ENCODE peak calls at places on chromosomes 5 and 9, in eight cellular contexts. W, O, Y, I, K, F, Z and T are unnamed samples.

GRCh38 chr5:67809589-67809988 is 406.0 kb upstream of the PIK3R1 start:
- DNase-seq in W (no peak), O (no peak), Y (no peak), I (peak), K (no peak), F (peak), Z (no peak), T (no peak)

GRCh38 chr5:110817437-110817836 is 78.6 kb downstream of the SLC25A46 start:
- DNase-seq in W (peak), O (no peak), Y (no peak), I (no peak), K (no peak), F (peak), Z (no peak), T (peak)

GRCh38 chr5:179227578-179228311 is 117.5 kb downstream of the ADAMTS2 start:
- DNase-seq in W (peak), O (no peak), Y (no peak), I (no peak), K (no peak), F (no peak), Z (peak), T (peak)

GRCh38 chr5:107372723-107373487 is 297.8 kb downstream of the EFNA5 start:
- DNase-seq in W (peak), O (no peak), Y (no peak), I (no peak), K (no peak), F (peak), Z (no peak), T (peak)

GRCh38 chr9:3804148-3804547 is 278.3 kb upstream of the RFX3 start:
- DNase-seq in W (peak), O (no peak), Y (no peak), I (no peak), K (no peak), F (no peak), Z (no peak), T (peak)

GRCh38 chr9:99253134-99253533 is 31.1 kb downstream of the SEC61B start:
- DNase-seq in W (no peak), O (no peak), Y (no peak), I (no peak), K (no peak), F (no peak), Z (no peak), T (no peak)

GRCh38 chr9:4080889-4081548 is 218.8 kb downstream of the GLIS3 start:
- DNase-seq in W (no peak), O (no peak), Y (no peak), I (no peak), K (no peak), F (no peak), Z (no peak), T (no peak)

GRCh38 chr5:80656425-80656824 is 1.6 kb upstream of the DHFR start:
- DNase-seq in W (no peak), O (no peak), Y (no peak), I (no peak), K (no peak), F (no peak), Z (no peak), T (no peak)

GRCh38 chr9:4366649-4367330 is 66.9 kb upstream of the GLIS3 start:
- DNase-seq in W (peak), O (no peak), Y (no peak), I (peak), K (peak), F (peak), Z (no peak), T (peak)

GRCh38 chr5:57066921-57067914 is 106.6 kb upstream of the GPBP1 start:
- DNase-seq in W (no peak), O (no peak), Y (no peak), I (no peak), K (no peak), F (peak), Z (no peak), T (peak)

GRCh38 chr5:9241459-9241858 is 304.4 kb downstream of the SEMA5A start:
- DNase-seq in W (no peak), O (no peak), Y (no peak), I (no peak), K (no peak), F (no peak), Z (no peak), T (no peak)

GRCh38 chr5:132054697-132055440 is 5.6 kb upstream of the IL3 start:
- DNase-seq in W (no peak), O (no peak), Y (no peak), I (no peak), K (no peak), F (no peak), Z (no peak), T (no peak)

GRCh38 chr5:31106259-31106658 is 87.2 kb upstream of the CDH6 start:
- DNase-seq in W (no peak), O (no peak), Y (no peak), I (no peak), K (no peak), F (peak), Z (no peak), T (no peak)

GRCh38 chr5:167821096-167821590 is 470.3 kb upstream of the WWC1 start:
- DNase-seq in W (peak), O (no peak), Y (no peak), I (no peak), K (no peak), F (peak), Z (no peak), T (no peak)

GRCh38 chr5:138305797-138306196 is 25.8 kb downstream of the CDC25C start:
- DNase-seq in W (no peak), O (no peak), Y (no peak), I (no peak), K (peak), F (no peak), Z (no peak), T (no peak)

GRCh38 chr9:26954050-26954508 is 2.1 kb upstream of the IFT74 start:
- DNase-seq in W (no peak), O (no peak), Y (no peak), I (no peak), K (no peak), F (no peak), Z (no peak), T (peak)

GRCh38 chr9:121871431-121872025 is 220.1 kb downstream of the DAB2IP start:
- DNase-seq in W (no peak), O (no peak), Y (no peak), I (no peak), K (no peak), F (peak), Z (peak), T (no peak)

GRCh38 chr5:42423285-42424152 is at the start of gene GHR:
- DNase-seq in W (peak), O (peak), Y (peak), I (peak), K (peak), F (peak), Z (peak), T (peak)

GRCh38 chr9:113381909-113382411 is 5.2 kb upstream of the HDHD3 start:
- DNase-seq in W (no peak), O (peak), Y (no peak), I (peak), K (peak), F (no peak), Z (no peak), T (no peak)

GRCh38 chr5:75630875-75631274 is 19.6 kb downstream of the ANKDD1B start:
- DNase-seq in W (no peak), O (no peak), Y (no peak), I (no peak), K (no peak), F (no peak), Z (no peak), T (no peak)

GRCh38 chr5:175694371-175695160 is 36.7 kb downstream of the HRH2 start:
- DNase-seq in W (no peak), O (no peak), Y (no peak), I (no peak), K (no peak), F (no peak), Z (no peak), T (no peak)

GRCh38 chr5:57072218-57072892 is 101.5 kb upstream of the GPBP1 start:
- DNase-seq in W (no peak), O (no peak), Y (no peak), I (no peak), K (no peak), F (no peak), Z (no peak), T (no peak)

GRCh38 chr9:22395585-22396205 is 50.9 kb upstream of the DMRTA1 start:
- DNase-seq in W (no peak), O (no peak), Y (no peak), I (peak), K (no peak), F (peak), Z (no peak), T (peak)

GRCh38 chr9:76456202-76456926 is 2.6 kb upstream of the GCNT1 start:
- DNase-seq in W (peak), O (no peak), Y (no peak), I (peak), K (peak), F (peak), Z (no peak), T (peak)

GRCh38 chr9:37191403-37192089 is 71.2 kb downstream of the ZCCHC7 start:
- DNase-seq in W (no peak), O (no peak), Y (no peak), I (no peak), K (no peak), F (no peak), Z (no peak), T (no peak)

GRCh38 chr5:159773062-159773924 is 143.0 kb upstream of the ADRA1B start:
- DNase-seq in W (peak), O (peak), Y (no peak), I (peak), K (peak), F (peak), Z (peak), T (peak)

GRCh38 chr9:18346761-18347160 is 127.2 kb upstream of the ADAMTSL1 start:
- DNase-seq in W (no peak), O (no peak), Y (no peak), I (no peak), K (no peak), F (no peak), Z (no peak), T (no peak)

GRCh38 chr9:98775831-98776441 is 20.4 kb downstream of the ANKS6 start:
- DNase-seq in W (peak), O (no peak), Y (peak), I (no peak), K (no peak), F (peak), Z (no peak), T (peak)

GRCh38 chr5:138035605-138036537 is 3.0 kb upstream of the FAM13B start:
- DNase-seq in W (peak), O (peak), Y (peak), I (peak), K (peak), F (peak), Z (peak), T (peak)

GRCh38 chr9:96009223-96009602 is 133.7 kb downstream of the ERCC6L2 start:
- DNase-seq in W (no peak), O (no peak), Y (no peak), I (no peak), K (no peak), F (no peak), Z (no peak), T (no peak)

GRCh38 chr5:122259995-122260394 is 52.0 kb upstream of the SNCAIP start:
- DNase-seq in W (peak), O (no peak), Y (peak), I (no peak), K (no peak), F (peak), Z (no peak), T (peak)

GRCh38 chr5:126031989-126032716 is 391.1 kb upstream of the GRAMD2B start:
- DNase-seq in W (peak), O (no peak), Y (no peak), I (no peak), K (peak), F (peak), Z (no peak), T (peak)

GRCh38 chr5:62937661-62938558 is 359.3 kb downstream of the LRRC70 start:
- DNase-seq in W (peak), O (peak), Y (no peak), I (no peak), K (no peak), F (peak), Z (no peak), T (peak)

GRCh38 chr5:114391321-114391720 is 29.5 kb downstream of the KCNN2 start:
- DNase-seq in W (peak), O (no peak), Y (no peak), I (no peak), K (no peak), F (peak), Z (no peak), T (no peak)

GRCh38 chr5:76641514-76642120 is 18.4 kb upstream of the F2RL2 start:
- DNase-seq in W (peak), O (peak), Y (no peak), I (peak), K (peak), F (peak), Z (no peak), T (peak)

GRCh38 chr5:72234898-72235297 is 85.1 kb downstream of the MRPS27 start:
- DNase-seq in W (no peak), O (no peak), Y (no peak), I (no peak), K (no peak), F (no peak), Z (no peak), T (no peak)

GRCh38 chr9:93683331-93684134 is 107.1 kb downstream of the PHF2 start:
- DNase-seq in W (no peak), O (peak), Y (no peak), I (no peak), K (peak), F (no peak), Z (no peak), T (no peak)

GRCh38 chr9:136316896-136317676 is 10.3 kb upstream of the GPSM1 start:
- DNase-seq in W (no peak), O (no peak), Y (no peak), I (no peak), K (no peak), F (no peak), Z (no peak), T (no peak)

GRCh38 chr9:136316271-136316751 is 11.0 kb upstream of the GPSM1 start:
- DNase-seq in W (no peak), O (no peak), Y (no peak), I (no peak), K (no peak), F (no peak), Z (no peak), T (no peak)

GRCh38 chr9:136317695-136318094 is 9.6 kb upstream of the GPSM1 start:
- DNase-seq in W (no peak), O (no peak), Y (no peak), I (no peak), K (no peak), F (no peak), Z (no peak), T (no peak)

GRCh38 chr9:136318111-136318768 is 9.1 kb upstream of the GPSM1 start:
- DNase-seq in W (no peak), O (no peak), Y (no peak), I (no peak), K (no peak), F (no peak), Z (no peak), T (no peak)

GRCh38 chr9:136318769-136319241 is 8.5 kb upstream of the GPSM1 start:
- DNase-seq in W (no peak), O (no peak), Y (no peak), I (no peak), K (no peak), F (no peak), Z (no peak), T (no peak)
- TF ChIP-seq CTCF in W (no peak), O (no peak), Y (no peak), I (no peak), K (no peak), F (no peak), Z (no peak), T (no peak)

DNA sequence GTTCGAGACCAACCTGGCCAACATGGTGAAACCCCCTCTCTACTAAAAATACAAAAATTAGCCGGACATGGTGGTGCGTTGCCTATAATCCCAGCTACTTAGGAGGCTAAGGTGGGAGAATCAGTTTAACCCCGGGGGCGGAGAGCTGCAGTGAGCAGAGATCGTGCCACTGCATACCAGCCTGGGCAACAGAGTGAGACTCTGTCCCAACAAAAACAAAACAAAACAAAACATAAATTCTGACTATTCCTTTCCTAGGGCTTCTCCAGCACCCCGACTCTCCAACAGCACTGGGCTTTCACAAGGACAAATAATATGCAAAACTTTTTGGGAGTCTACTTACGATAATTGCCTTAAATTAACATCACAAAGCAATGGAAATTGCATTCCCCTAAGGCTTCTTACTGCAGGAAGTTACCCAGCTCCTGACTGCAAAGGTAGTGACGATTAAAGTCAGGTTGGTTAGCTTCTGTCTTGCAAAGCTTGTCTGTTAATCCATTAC is 15.9 kb upstream of the CDKN2AIPNL start:
- DNase-seq in W (no peak), O (no peak), Y (no peak), I (no peak), K (no peak), F (no peak), Z (no peak), T (no peak)
- H3K4me3 ChIP-seq in W (no peak), O (no peak), Y (no peak), I (no peak), K (no peak), F (no peak), Z (no peak), T (no peak)

DNA sequence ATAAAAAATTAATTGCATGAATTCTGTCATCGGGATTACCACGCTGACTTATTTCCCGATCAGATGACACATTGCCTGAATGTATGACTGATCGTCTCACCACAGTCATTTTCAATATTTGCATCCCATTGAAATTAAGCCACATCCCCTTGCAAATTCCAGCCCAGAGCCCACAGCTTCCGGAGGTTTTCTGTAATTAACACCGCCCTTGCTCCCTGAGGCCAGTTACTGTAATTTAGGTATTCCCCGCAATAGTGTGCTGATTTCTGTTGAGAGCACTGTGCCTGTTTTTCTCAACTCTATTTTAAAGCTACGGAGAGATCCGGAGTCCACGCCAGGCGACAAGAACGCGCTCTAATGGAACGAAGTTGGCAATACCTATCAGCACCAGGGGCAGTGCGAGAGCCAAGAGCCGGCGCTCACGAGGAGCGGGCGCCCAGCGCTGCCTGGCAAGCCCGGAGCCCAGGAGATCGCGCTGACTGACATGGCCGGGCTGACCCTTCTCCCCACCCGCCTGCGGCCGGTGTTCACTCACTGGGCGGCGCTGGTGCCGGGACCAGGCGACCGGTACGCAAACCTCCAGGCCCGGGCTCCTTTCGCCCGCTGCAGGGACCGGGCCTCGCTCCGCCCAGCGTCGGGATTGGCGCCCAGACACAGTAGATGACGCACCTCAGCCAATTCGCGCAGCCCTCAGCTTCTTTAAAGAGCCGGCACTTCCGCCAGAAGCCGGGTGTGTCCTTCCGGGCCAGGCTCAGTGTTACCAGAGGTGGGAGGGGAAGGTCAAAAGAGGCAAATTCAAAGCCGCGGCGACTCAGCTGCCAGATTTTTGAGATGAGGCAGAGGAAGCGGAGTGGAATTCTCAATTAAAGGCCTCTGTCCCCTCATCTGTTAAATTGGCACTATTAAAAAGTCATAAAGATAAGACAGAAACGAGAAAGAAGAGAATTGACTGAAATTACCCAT is at the start of gene PLGRKT:
- DNase-seq in W (peak), O (peak), Y (no peak), I (peak), K (peak), F (peak), Z (peak), T (peak)
- TF ChIP-seq CTCF in W (peak), O (peak), Y (no peak), I (no peak), K (peak), F (no peak), Z (no peak), T (peak)

GRCh38 chr5:612498-613424 is 621 bp downstream of the CEP72 start:
- DNase-seq in W (peak), O (no peak), Y (no peak), I (peak), K (peak), F (peak), Z (peak), T (peak)
- H3K4me3 ChIP-seq in W (peak), O (peak), Y (peak), I (peak), K (peak), F (peak), Z (peak), T (peak)

DNA sequence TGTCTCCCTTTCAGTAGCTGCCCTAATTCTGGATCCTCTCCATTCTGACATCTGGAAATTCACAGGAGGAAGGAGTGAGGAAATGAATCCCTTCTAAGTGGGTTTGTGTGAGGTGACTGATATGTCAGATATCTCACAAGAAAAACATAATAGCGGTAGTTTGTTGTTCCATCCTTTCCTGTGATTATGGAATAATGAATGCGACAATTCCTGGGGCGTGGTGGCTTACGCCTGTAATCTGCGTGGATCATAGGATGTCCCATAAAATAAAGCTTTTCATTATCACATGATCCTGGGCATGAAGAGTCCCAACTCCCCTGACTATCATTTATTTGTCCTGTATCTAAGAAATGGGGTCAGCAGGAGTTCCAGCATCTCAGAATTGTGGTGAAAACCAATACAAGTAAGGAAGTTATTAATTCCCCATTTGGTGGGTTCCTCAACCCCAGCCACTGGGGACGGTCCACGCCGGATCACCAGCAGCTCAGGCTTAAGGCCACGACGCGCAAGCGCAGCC is 375 bp upstream of the C5orf24 start:
- DNase-seq in W (peak), O (no peak), Y (no peak), I (no peak), K (no peak), F (no peak), Z (no peak), T (no peak)
- TF ChIP-seq CTCF in W (no peak), O (no peak), Y (no peak), I (no peak), K (no peak), F (no peak), Z (no peak), T (no peak)

DNA sequence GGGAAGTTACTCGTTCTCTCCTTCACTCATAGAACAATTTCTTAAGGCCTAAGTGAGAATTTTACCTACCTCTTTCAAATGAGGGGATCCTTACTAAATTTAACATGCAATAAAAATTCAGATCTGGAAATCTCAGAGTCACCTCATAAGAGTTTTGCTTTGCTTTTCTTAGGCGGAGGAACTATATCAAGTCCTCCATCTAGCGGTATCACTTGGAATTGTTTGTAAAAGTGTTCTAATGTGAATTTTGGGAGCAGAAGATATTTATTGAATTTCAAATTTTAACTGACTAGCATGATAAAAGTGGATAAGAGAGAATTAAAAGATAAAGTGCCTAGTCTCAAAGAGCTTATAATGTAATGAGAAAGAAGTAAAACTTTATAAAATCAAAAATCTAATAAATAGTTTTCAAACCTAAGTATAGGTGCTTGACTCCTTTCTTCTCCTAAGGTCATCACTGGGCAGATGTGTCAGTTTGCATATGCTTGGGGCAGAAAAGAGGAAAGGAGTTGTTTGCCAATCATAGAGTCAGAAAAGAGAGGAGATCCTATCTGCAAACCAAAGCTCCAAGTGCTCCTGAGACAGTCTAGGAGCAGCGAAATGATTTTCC is 145.7 kb upstream of the DAB2 start:
- DNase-seq in W (peak), O (no peak), Y (no peak), I (no peak), K (no peak), F (peak), Z (no peak), T (peak)
- H3K4me3 ChIP-seq in W (no peak), O (no peak), Y (no peak), I (no peak), K (no peak), F (no peak), Z (no peak), T (no peak)